ENCODE peak calls at places on chromosomes 5 and 9, in six cellular contexts. Y is GM13976; U is fibroblast of lung; Z is cardiac muscle cell; S is RWPE1; O is CD8-positive, alpha-beta T cell. N is an unnamed sample.

GRCh38 chr5:15254607-15255006 is 245.4 kb upstream of the FBXL7 start:
- DNase-seq in Y (no peak), U (peak; percentile 55), Z (no peak), S (no peak), O (no peak), N (no peak)

GRCh38 chr9:129557192-129558036 is 63.5 kb downstream of the C9orf50 start:
- DNase-seq in Y (no peak), U (peak; percentile 74), Z (peak; percentile 81), S (no peak), O (no peak), N (no peak)

GRCh38 chr5:151212361-151212899 is 11.5 kb downstream of the CCDC69 start:
- DNase-seq in Y (peak; percentile 35), U (no peak), Z (no peak), S (no peak), O (no peak), N (no peak)

GRCh38 chr9:127166651-127167524 is 44.5 kb upstream of the ANGPTL2 start:
- DNase-seq in Y (peak; percentile 74), U (peak; percentile 36), Z (no peak), S (peak; percentile 98), O (no peak), N (no peak)

GRCh38 chr9:99373912-99374311 is 151.8 kb downstream of the SEC61B start:
- DNase-seq in Y (no peak), U (no peak), Z (no peak), S (no peak), O (no peak), N (no peak)

GRCh38 chr5:6573651-6574101 is 59.2 kb downstream of the NSUN2 start:
- DNase-seq in Y (no peak), U (no peak), Z (peak; percentile 8), S (no peak), O (no peak), N (no peak)

GRCh38 chr5:177070536-177071191 is 16.1 kb upstream of the FGFR4 start:
- DNase-seq in Y (no peak), U (no peak), Z (no peak), S (no peak), O (no peak), N (no peak)

GRCh38 chr9:5455181-5455580 is 4.8 kb downstream of the CD274 start:
- DNase-seq in Y (no peak), U (peak; percentile 37), Z (no peak), S (peak; percentile 30), O (no peak), N (no peak)

GRCh38 chr9:101219030-101219429 is 165.8 kb downstream of the BAAT start:
- DNase-seq in Y (no peak), U (no peak), Z (no peak), S (no peak), O (no peak), N (no peak)

GRCh38 chr5:4571248-4571950 is 568.7 kb upstream of the ADAMTS16 start:
- DNase-seq in Y (no peak), U (no peak), Z (no peak), S (no peak), O (no peak), N (no peak)

GRCh38 chr9:93612796-93613154 is 36.4 kb downstream of the PHF2 start:
- DNase-seq in Y (no peak), U (no peak), Z (no peak), S (no peak), O (no peak), N (no peak)

GRCh38 chr5:142175039-142175438 is 66.5 kb downstream of the NDFIP1 start:
- DNase-seq in Y (no peak), U (no peak), Z (no peak), S (no peak), O (no peak), N (no peak)

GRCh38 chr9:82431121-82431520 is 442.5 kb downstream of the SPATA31D1 start:
- DNase-seq in Y (no peak), U (no peak), Z (no peak), S (no peak), O (no peak), N (no peak)

GRCh38 chr5:40879163-40879942 is 29.9 kb upstream of the C7 start:
- DNase-seq in Y (peak; percentile 38), U (peak; percentile 54), Z (peak; percentile 17), S (peak; percentile 57), O (no peak), N (no peak)

GRCh38 chr9:3028535-3028934 is 184.6 kb upstream of the PUM3 start:
- DNase-seq in Y (no peak), U (no peak), Z (no peak), S (no peak), O (no peak), N (no peak)

GRCh38 chr5:158123595-158123994 is 264.6 kb upstream of the CLINT1 start:
- DNase-seq in Y (no peak), U (no peak), Z (no peak), S (no peak), O (no peak), N (no peak)

GRCh38 chr5:93346301-93346700 is 234.7 kb downstream of the NR2F1-AS1 start:
- DNase-seq in Y (no peak), U (no peak), Z (no peak), S (no peak), O (no peak), N (no peak)

GRCh38 chr5:109373932-109374331 is 35.8 kb downstream of the PJA2 start:
- DNase-seq in Y (no peak), U (no peak), Z (no peak), S (no peak), O (no peak), N (no peak)

N was measured in effector CD4-positive, alpha-beta T cell.